ENCODE peak calls at places on chromosomes 12 and 14, in seven cellular contexts. C is spleen, O is A549, M is fibroblast of mammary gland, Z is GM23338, E is fibroblast of lung, J is GM13976. G is an unnamed sample.

GRCh38 chr14:54702014-54702491 is 135.1 kb downstream of the SAMD4A start:
- DNase-seq in J (no peak), E (no peak), M (no peak), O (no peak), Z (no peak), C (no peak), G (no peak)

GRCh38 chr12:124637586-124637985 is 70.2 kb upstream of the NCOR2 start:
- DNase-seq in J (no peak), Z (no peak), C (no peak), E (no peak), M (no peak), O (no peak), G (no peak)

GRCh38 chr12:41419151-41419893 is 231.2 kb downstream of the PDZRN4 start:
- DNase-seq in Z (no peak), E (no peak), O (no peak), M (no peak), J (no peak), C (no peak), G (no peak)

GRCh38 chr12:53343449-53343848 is 7.3 kb upstream of the SP7 start:
- DNase-seq in C (no peak), O (no peak), M (no peak), J (no peak), E (no peak), Z (no peak), G (no peak)

GRCh38 chr14:34684578-34684977 is 29.8 kb downstream of the CFL2 start:
- DNase-seq in C (no peak), M (peak), Z (no peak), J (no peak), E (peak), O (no peak), G (no peak)

GRCh38 chr14:67332468-67332867 is 27.1 kb downstream of the ATP6V1D start:
- DNase-seq in Z (no peak), E (peak), M (no peak), C (no peak), J (no peak), O (no peak), G (no peak)

GRCh38 chr12:49838973-49839633 is 3.8 kb downstream of the BCDIN3D start:
- DNase-seq in J (peak), Z (peak), C (no peak), E (peak), M (peak), O (peak), G (peak)

GRCh38 chr12:40788276-40788675 is 96.0 kb downstream of the CNTN1 start:
- DNase-seq in Z (peak), O (no peak), C (no peak), E (no peak), J (no peak), M (no peak), G (no peak)

GRCh38 chr14:68671899-68672298 is 121.0 kb downstream of the ZFP36L1 start:
- DNase-seq in J (no peak), Z (no peak), O (no peak), M (no peak), E (no peak), C (no peak), G (no peak)

GRCh38 chr14:83473846-83474245 is 1940.2 kb upstream of the SEL1L start:
- DNase-seq in M (no peak), O (no peak), C (no peak), Z (no peak), J (no peak), E (peak), G (no peak)

GRCh38 chr12:87054225-87054624 is 798.0 kb upstream of the MGAT4C start:
- DNase-seq in Z (no peak), C (no peak), E (peak), O (no peak), M (no peak), J (no peak), G (no peak)

GRCh38 chr14:100603341-100604125 is 16.3 kb upstream of the BEGAIN start:
- DNase-seq in Z (no peak), O (no peak), C (peak), M (no peak), J (peak), E (no peak), G (no peak)

GRCh38 chr12:40963761-40964160 is 224.4 kb upstream of the PDZRN4 start:
- DNase-seq in E (no peak), J (no peak), C (no peak), Z (no peak), M (no peak), O (no peak), G (no peak)

GRCh38 chr14:30573203-30573814 is 14.4 kb downstream of the G2E3 start:
- DNase-seq in Z (no peak), O (peak), E (peak), M (peak), C (no peak), J (no peak), G (no peak)

GRCh38 chr12:12282761-12283160 is 15.9 kb upstream of the LRP6 start:
- DNase-seq in J (no peak), O (no peak), C (no peak), E (peak), M (peak), Z (no peak), G (no peak)

GRCh38 chr14:87691482-87691881 is 301.5 kb downstream of the GALC start:
- DNase-seq in C (no peak), Z (no peak), O (no peak), M (no peak), E (no peak), J (no peak), G (no peak)

GRCh38 chr12:15664491-15664890 is 124.7 kb downstream of the EPS8 start:
- DNase-seq in Z (no peak), C (no peak), E (peak), M (peak), J (no peak), O (peak), G (no peak)

GRCh38 chr12:2113501-2113912 is 60.7 kb downstream of the CACNA1C start:
- DNase-seq in C (peak), E (no peak), M (no peak), Z (no peak), J (no peak), O (no peak), G (no peak)

GRCh38 chr12:674272-674781 is 11.1 kb upstream of the NINJ2 start:
- DNase-seq in E (no peak), O (no peak), M (peak), Z (no peak), C (no peak), J (peak), G (no peak)

GRCh38 chr12:22360772-22361171 is 26.3 kb upstream of the ST8SIA1 start:
- DNase-seq in J (no peak), E (no peak), M (no peak), C (peak), Z (no peak), O (no peak), G (no peak)

GRCh38 chr14:37599527-37600368 is 4.3 kb downstream of the TTC6 start:
- DNase-seq in J (no peak), Z (peak), M (no peak), C (no peak), E (no peak), O (no peak), G (peak)

GRCh38 chr14:50666772-50667490 is 1.2 kb downstream of the SAV1 start:
- DNase-seq in O (peak), J (no peak), M (peak), E (peak), Z (peak), C (no peak), G (peak)

GRCh38 chr12:131287015-131287937 is 333.6 kb downstream of the ADGRD1 start:
- DNase-seq in M (no peak), E (no peak), C (peak), Z (no peak), J (no peak), O (no peak), G (no peak)

GRCh38 chr14:62443796-62444195 is 601.5 kb downstream of the KCNH5 start:
- DNase-seq in M (peak), Z (no peak), J (no peak), E (peak), O (no peak), C (no peak), G (no peak)

GRCh38 chr12:103958621-103959020 is 7.1 kb upstream of the TDG start:
- DNase-seq in J (no peak), M (no peak), Z (no peak), O (no peak), C (no peak), E (no peak), G (no peak)

GRCh38 chr12:6784292-6784691 is 5.0 kb upstream of the CD4 start:
- DNase-seq in J (no peak), Z (no peak), E (no peak), O (no peak), C (no peak), M (no peak), G (no peak)

GRCh38 chr14:71135911-71136310 is 228.7 kb downstream of the PCNX1 start:
- DNase-seq in M (no peak), O (no peak), J (no peak), C (no peak), E (no peak), Z (no peak), G (no peak)

GRCh38 chr14:29754134-29754533 is 173.5 kb downstream of the PRKD1 start:
- DNase-seq in O (no peak), J (no peak), E (no peak), M (no peak), Z (no peak), C (no peak), G (no peak)

GRCh38 chr12:110107369-110108281 is 16.5 kb upstream of the IFT81 start:
- DNase-seq in O (peak), E (peak), Z (no peak), M (peak), J (no peak), C (no peak), G (no peak)

GRCh38 chr12:100360450-100360849 is 3.6 kb downstream of the SLC17A8 start:
- DNase-seq in J (no peak), C (no peak), M (no peak), E (no peak), O (no peak), Z (no peak), G (no peak)

GRCh38 chr12:32106153-32106516 is 512 bp upstream of the BICD1 start:
- DNase-seq in E (no peak), C (no peak), M (no peak), J (no peak), O (no peak), Z (no peak), G (no peak)

GRCh38 chr12:77488041-77488620 is 342.6 kb upstream of the NAV3 start:
- DNase-seq in Z (no peak), J (no peak), M (peak), C (no peak), O (no peak), E (peak), G (no peak)

GRCh38 chr12:67426067-67426466 is 156.9 kb downstream of the CAND1 start:
- DNase-seq in M (peak), Z (no peak), E (peak), C (no peak), J (no peak), O (no peak), G (no peak)

GRCh38 chr14:68518180-68518579 is 274.7 kb downstream of the ZFP36L1 start:
- DNase-seq in O (no peak), C (no peak), M (no peak), E (no peak), J (no peak), Z (no peak), G (no peak)

GRCh38 chr12:26119391-26119981 is 5.4 kb downstream of the BHLHE41 start:
- DNase-seq in E (peak), J (no peak), M (peak), Z (peak), O (peak), C (no peak), G (no peak)

GRCh38 chr12:6570264-6570887 is 2.3 kb upstream of the NOP2 start:
- DNase-seq in C (peak), E (peak), M (peak), J (peak), O (peak), Z (peak), G (peak)

GRCh38 chr14:104968153-104968527 is 10.0 kb downstream of the AHNAK2 start:
- DNase-seq in O (peak), E (peak), J (no peak), Z (peak), C (peak), M (peak), G (peak)

GRCh38 chr12:14884458-14884878 is 1.2 kb downstream of the MGP start:
- DNase-seq in J (peak), Z (no peak), M (peak), E (peak), O (no peak), C (peak), G (no peak)

GRCh38 chr12:27711312-27711682 is 665 bp downstream of the MRPS35 start:
- DNase-seq in C (no peak), M (no peak), O (peak), J (peak), E (peak), Z (peak), G (no peak)

GRCh38 chr12:113298861-113299545 is 35.9 kb downstream of the SLC8B1 start:
- DNase-seq in E (peak), O (no peak), Z (no peak), M (no peak), J (no peak), C (no peak), G (no peak)

GRCh38 chr12:62600038-62600437 is 133.4 kb downstream of the MON2 start:
- DNase-seq in O (peak), C (no peak), J (no peak), E (no peak), Z (peak), M (no peak), G (no peak)
- TF ChIP-seq CTCF in O (peak), C (no peak), J (no peak), E (peak), Z (peak), M (peak), G (peak)

GRCh38 chr14:94853920-94854319 is 84.0 kb upstream of the GSC start:
- DNase-seq in C (no peak), E (no peak), O (no peak), M (no peak), J (no peak), Z (no peak), G (no peak)
- TF ChIP-seq CTCF in C (no peak), E (no peak), O (no peak), M (no peak), J (no peak), Z (no peak), G (no peak)

DNA sequence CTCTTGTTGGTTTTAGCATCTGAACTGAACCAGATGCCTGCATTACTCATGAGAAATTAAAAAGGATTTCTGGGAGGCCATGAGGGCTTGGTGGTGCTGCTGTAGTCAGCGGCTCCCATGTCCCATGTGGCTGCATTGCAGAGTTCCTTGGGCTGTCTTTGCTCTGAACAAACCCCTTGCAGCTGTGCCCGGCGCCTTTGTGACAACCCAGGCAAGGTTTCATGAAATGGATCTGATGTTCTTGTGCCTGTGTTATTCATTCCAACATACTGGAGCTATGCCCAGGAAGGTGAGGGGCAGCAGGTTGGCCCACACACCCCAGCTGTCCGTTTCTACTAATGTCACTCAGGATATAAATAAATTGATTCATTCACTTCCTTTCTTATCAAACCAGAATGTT is 40.8 kb downstream of the TGFB3 start:
- DNase-seq in M (peak), J (no peak), C (no peak), E (peak), Z (no peak), O (no peak), G (no peak)
- TF ChIP-seq CTCF in M (no peak), J (no peak), C (no peak), E (no peak), Z (no peak), O (no peak), G (no peak)

GRCh38 chr12:101743724-101744472 is 4.6 kb upstream of the SYCP3 start:
- DNase-seq in O (no peak), Z (no peak), E (no peak), M (no peak), C (peak), J (peak), G (no peak)
- TF ChIP-seq CTCF in O (no peak), Z (peak), E (no peak), M (no peak), C (no peak), J (no peak), G (no peak)

GRCh38 chr12:5073054-5073453 is 29.4 kb downstream of the KCNA5 start:
- DNase-seq in M (no peak), E (no peak), C (no peak), J (no peak), O (no peak), Z (no peak), G (no peak)
- TF ChIP-seq CTCF in M (peak), E (no peak), C (no peak), J (no peak), O (no peak), Z (peak), G (no peak)